ENCODE peak calls at places on chromosomes 6 and 20, in nine cellular contexts. C is BE2C; U is occipital lobe; R is activated naive CD8-positive, alpha-beta T cell treated with anti-CD3 and anti-CD28 coated beads for 36 hours; J is neural crest cell; G is GM12865; B is pulmonary artery endothelial cell; A is AG08396; V is globus pallidus. K is an unnamed sample.

GRCh38 chr6:17928514-17929430 is 58.7 kb downstream of the KIF13A start:
- DNase-seq in C (no peak), U (no peak), R (no peak), J (no peak), G (no peak), B (no peak), A (no peak), V (no peak), K (no peak)

GRCh38 chr6:76631641-76632040 is 559.2 kb upstream of the IMPG1 start:
- DNase-seq in C (no peak), U (no peak), R (no peak), J (no peak), G (no peak), B (no peak), A (no peak), V (no peak), K (no peak)

GRCh38 chr6:30227763-30228487 is 14.7 kb upstream of the TRIM26 start:
- DNase-seq in C (no peak), U (no peak), R (peak; percentile 42), J (no peak), G (no peak), B (no peak), A (no peak), V (no peak), K (no peak)

GRCh38 chr20:49526056-49526455 is 41.9 kb downstream of the PTGIS start:
- DNase-seq in C (no peak), U (no peak), R (no peak), J (no peak), G (no peak), B (no peak), A (no peak), V (no peak), K (no peak)

GRCh38 chr6:136225496-136225895 is 24.6 kb downstream of the MTFR2 start:
- DNase-seq in C (no peak), U (no peak), R (peak; percentile 12), J (no peak), G (no peak), B (no peak), A (no peak), V (no peak), K (no peak)

GRCh38 chr6:23218751-23219150 is 649.4 kb downstream of the HDGFL1 start:
- DNase-seq in C (peak; percentile 72), U (no peak), R (no peak), J (no peak), G (no peak), B (no peak), A (no peak), V (peak; percentile 71), K (no peak)

GRCh38 chr20:57617079-57617795 is 3.0 kb downstream of the ZBP1 start:
- DNase-seq in C (no peak), U (no peak), R (no peak), J (no peak), G (no peak), B (no peak), A (no peak), V (no peak), K (no peak)

GRCh38 chr6:169168302-169168630 is 85.4 kb downstream of the THBS2 start:
- DNase-seq in C (peak; percentile 60), U (no peak), R (no peak), J (no peak), G (no peak), B (no peak), A (no peak), V (no peak), K (no peak)

GRCh38 chr20:56985286-56985685 is 281.2 kb downstream of the BMP7 start:
- DNase-seq in C (no peak), U (no peak), R (no peak), J (no peak), G (no peak), B (no peak), A (no peak), V (no peak), K (no peak)

GRCh38 chr6:63573899-63574553 is 1.7 kb downstream of the LOC128125822 start:
- DNase-seq in C (peak; percentile 73), U (no peak), R (peak; percentile 28), J (peak; percentile 45), G (peak; percentile 64), B (no peak), A (peak; percentile 31), V (peak; percentile 35), K (no peak)

GRCh38 chr20:24693466-24694156 is 224.2 kb downstream of the SYNDIG1 start:
- DNase-seq in C (no peak), U (no peak), R (no peak), J (no peak), G (no peak), B (no peak), A (no peak), V (no peak), K (no peak)

GRCh38 chr6:10719386-10720228 is 3.3 kb upstream of the TMEM14C start:
- DNase-seq in C (peak; percentile 15), U (no peak), R (peak; percentile 56), J (no peak), G (no peak), B (no peak), A (no peak), V (no peak), K (no peak)

GRCh38 chr6:32133786-32134185 is 3.7 kb upstream of the FKBPL start:
- DNase-seq in C (no peak), U (no peak), R (no peak), J (no peak), G (no peak), B (no peak), A (no peak), V (no peak), K (no peak)

GRCh38 chr6:3061501-3061941 is 6.8 kb upstream of the RIPK1 start:
- DNase-seq in C (no peak), U (no peak), R (no peak), J (no peak), G (no peak), B (no peak), A (no peak), V (no peak), K (no peak)

GRCh38 chr20:63432577-63433061 is 39.8 kb downstream of the KCNQ2 start:
- DNase-seq in C (peak; percentile 58), U (no peak), R (no peak), J (no peak), G (no peak), B (no peak), A (no peak), V (no peak), K (no peak)

GRCh38 chr6:56663344-56663743 is 20.7 kb upstream of the DST start:
- DNase-seq in C (peak; percentile 16), U (no peak), R (no peak), J (no peak), G (no peak), B (no peak), A (no peak), V (no peak), K (no peak)

GRCh38 chr6:124999105-124999764 is 37.0 kb downstream of the RNF217 start:
- DNase-seq in C (no peak), U (no peak), R (no peak), J (no peak), G (no peak), B (no peak), A (no peak), V (no peak), K (no peak)

GRCh38 chr6:100809346-100809745 is 71.8 kb downstream of the ASCC3 start:
- DNase-seq in C (no peak), U (no peak), R (no peak), J (no peak), G (no peak), B (no peak), A (no peak), V (no peak), K (no peak)

GRCh38 chr6:1787894-1788293 is 178.2 kb downstream of the FOXC1 start:
- DNase-seq in C (no peak), U (no peak), R (no peak), J (no peak), G (no peak), B (peak; percentile 74), A (peak; percentile 70), V (no peak), K (no peak)

GRCh38 chr6:81366970-81367369 is 385.5 kb downstream of the TENT5A start:
- DNase-seq in C (no peak), U (no peak), R (no peak), J (no peak), G (no peak), B (no peak), A (no peak), V (no peak), K (no peak)

GRCh38 chr20:7980332-7981046 is 39.1 kb downstream of the TMX4 start:
- DNase-seq in C (peak; percentile 46), U (peak; percentile 7), R (peak; percentile 3), J (peak; percentile 2), G (peak; percentile 44), B (peak; percentile 13), A (peak; percentile 37), V (peak; percentile 46), K (peak; percentile 12)

GRCh38 chr20:52747736-52748135 is 224.4 kb upstream of the TSHZ2 start:
- DNase-seq in C (peak; percentile 58), U (no peak), R (no peak), J (no peak), G (peak; percentile 1), B (no peak), A (no peak), V (no peak), K (no peak)

GRCh38 chr20:57429579-57430202 is 38.5 kb downstream of the RBM38 start:
- DNase-seq in C (no peak), U (no peak), R (no peak), J (no peak), G (peak; percentile 59), B (no peak), A (peak; percentile 56), V (no peak), K (no peak)

GRCh38 chr20:35000311-35000921 is 44.7 kb downstream of the MYH7B start:
- DNase-seq in C (no peak), U (no peak), R (no peak), J (no peak), G (no peak), B (no peak), A (no peak), V (no peak), K (no peak)

GRCh38 chr6:79869600-79870084 is 77.7 kb downstream of the ELOVL4 start:
- DNase-seq in C (peak; percentile 86), U (peak; percentile 63), R (peak; percentile 85), J (peak; percentile 81), G (peak; percentile 89), B (peak; percentile 15), A (peak; percentile 89), V (peak; percentile 68), K (peak; percentile 28)

GRCh38 chr6:136586295-136586694 is 36.1 kb upstream of the MAP7 start:
- DNase-seq in C (no peak), U (no peak), R (no peak), J (no peak), G (no peak), B (no peak), A (peak; percentile 30), V (no peak), K (peak; percentile 45)

GRCh38 chr20:44087051-44087856 is 99.7 kb downstream of the JPH2 start:
- DNase-seq in C (no peak), U (no peak), R (no peak), J (no peak), G (no peak), B (no peak), A (no peak), V (peak; percentile 20), K (no peak)

GRCh38 chr20:58407201-58407873 is 18.3 kb downstream of the VAPB start:
- DNase-seq in C (no peak), U (no peak), R (no peak), J (no peak), G (no peak), B (no peak), A (no peak), V (no peak), K (no peak)

GRCh38 chr6:15826814-15827213 is 164.0 kb upstream of the DTNBP1 start:
- DNase-seq in C (no peak), U (no peak), R (no peak), J (no peak), G (no peak), B (no peak), A (no peak), V (no peak), K (no peak)

GRCh38 chr6:49054311-49054710 is 408.7 kb downstream of the MMUT start:
- DNase-seq in C (no peak), U (no peak), R (no peak), J (no peak), G (no peak), B (no peak), A (no peak), V (no peak), K (no peak)

K was measured in smooth muscle cell of the brain vasculature.